ENCODE peak calls at places on chromosomes 1 and 21, in ten cellular contexts. One of them, this sample, is unnamed.

GRCh38 chr1:200837931-200838571 is 34.7 kb upstream of the GPR25 start:
- DNase-seq in endodermal cell: no peak
- DNase-seq in astrocyte: peak
- DNase-seq in neural crest cell: no peak
- DNase-seq in MCF 10A: peak
- DNase-seq in adrenal gland: no peak
- DNase-seq in lower lobe of right lung: no peak
- DNase-seq in RWPE1: peak
- DNase-seq in spleen: no peak
- DNase-seq in cardiac fibroblast: peak
- DNase-seq in this sample: peak

GRCh38 chr1:205663286-205663994 is 16.9 kb downstream of the SLC45A3 start:
- DNase-seq in endodermal cell: no peak
- DNase-seq in astrocyte: no peak
- DNase-seq in neural crest cell: no peak
- DNase-seq in MCF 10A: no peak
- DNase-seq in adrenal gland: no peak
- DNase-seq in lower lobe of right lung: no peak
- DNase-seq in RWPE1: no peak
- DNase-seq in spleen: no peak
- DNase-seq in cardiac fibroblast: no peak
- DNase-seq in this sample: no peak

GRCh38 chr1:155989242-155989991 is 11.1 kb upstream of the ARHGEF2 start:
- DNase-seq in endodermal cell: peak
- DNase-seq in astrocyte: no peak
- DNase-seq in neural crest cell: peak
- DNase-seq in MCF 10A: peak
- DNase-seq in adrenal gland: peak
- DNase-seq in lower lobe of right lung: peak
- DNase-seq in RWPE1: peak
- DNase-seq in spleen: peak
- DNase-seq in cardiac fibroblast: peak
- DNase-seq in this sample: peak

GRCh38 chr1:89842547-89843278 is 21.9 kb downstream of the LRRC8D start:
- DNase-seq in endodermal cell: no peak
- DNase-seq in astrocyte: peak
- DNase-seq in neural crest cell: no peak
- DNase-seq in MCF 10A: no peak
- DNase-seq in adrenal gland: peak
- DNase-seq in lower lobe of right lung: no peak
- DNase-seq in RWPE1: no peak
- DNase-seq in spleen: no peak
- DNase-seq in cardiac fibroblast: peak
- DNase-seq in this sample: no peak

GRCh38 chr1:112878321-112878720 is 77.7 kb downstream of the SLC16A1 start:
- DNase-seq in endodermal cell: peak
- DNase-seq in astrocyte: no peak
- DNase-seq in neural crest cell: no peak
- DNase-seq in MCF 10A: no peak
- DNase-seq in adrenal gland: no peak
- DNase-seq in lower lobe of right lung: no peak
- DNase-seq in RWPE1: no peak
- DNase-seq in spleen: no peak
- DNase-seq in cardiac fibroblast: no peak
- DNase-seq in this sample: no peak

GRCh38 chr1:36166136-36166535 is 10.2 kb downstream of the MAP7D1 start:
- DNase-seq in endodermal cell: no peak
- DNase-seq in astrocyte: no peak
- DNase-seq in neural crest cell: no peak
- DNase-seq in MCF 10A: no peak
- DNase-seq in adrenal gland: no peak
- DNase-seq in lower lobe of right lung: no peak
- DNase-seq in RWPE1: no peak
- DNase-seq in spleen: no peak
- DNase-seq in cardiac fibroblast: no peak
- DNase-seq in this sample: no peak

GRCh38 chr1:99727575-99728190 is 38.8 kb downstream of the FRRS1 start:
- DNase-seq in endodermal cell: peak
- DNase-seq in astrocyte: peak
- DNase-seq in neural crest cell: no peak
- DNase-seq in MCF 10A: peak
- DNase-seq in adrenal gland: no peak
- DNase-seq in lower lobe of right lung: no peak
- DNase-seq in RWPE1: no peak
- DNase-seq in spleen: no peak
- DNase-seq in cardiac fibroblast: peak
- DNase-seq in this sample: peak

GRCh38 chr1:78229344-78229743 is 183.6 kb downstream of the GIPC2 start:
- DNase-seq in endodermal cell: no peak
- DNase-seq in astrocyte: peak
- DNase-seq in neural crest cell: no peak
- DNase-seq in MCF 10A: peak
- DNase-seq in adrenal gland: no peak
- DNase-seq in lower lobe of right lung: no peak
- DNase-seq in RWPE1: peak
- DNase-seq in spleen: no peak
- DNase-seq in cardiac fibroblast: peak
- DNase-seq in this sample: peak

GRCh38 chr1:947958-948357 is 11.1 kb downstream of the NOC2L start:
- DNase-seq in endodermal cell: no peak
- DNase-seq in astrocyte: no peak
- DNase-seq in neural crest cell: no peak
- DNase-seq in MCF 10A: no peak
- DNase-seq in adrenal gland: no peak
- DNase-seq in lower lobe of right lung: no peak
- DNase-seq in RWPE1: no peak
- DNase-seq in spleen: no peak
- DNase-seq in cardiac fibroblast: no peak
- DNase-seq in this sample: no peak

GRCh38 chr21:43861716-43862115 is 3.3 kb upstream of the AGPAT3 start:
- DNase-seq in endodermal cell: no peak
- DNase-seq in astrocyte: no peak
- DNase-seq in neural crest cell: no peak
- DNase-seq in MCF 10A: no peak
- DNase-seq in adrenal gland: no peak
- DNase-seq in lower lobe of right lung: no peak
- DNase-seq in RWPE1: no peak
- DNase-seq in spleen: peak
- DNase-seq in cardiac fibroblast: no peak
- DNase-seq in this sample: no peak

GRCh38 chr1:41735587-41736290 is 183.0 kb downstream of the HIVEP3 start:
- DNase-seq in endodermal cell: no peak
- DNase-seq in astrocyte: no peak
- DNase-seq in neural crest cell: peak
- DNase-seq in MCF 10A: no peak
- DNase-seq in adrenal gland: peak
- DNase-seq in lower lobe of right lung: no peak
- DNase-seq in RWPE1: no peak
- DNase-seq in spleen: no peak
- DNase-seq in cardiac fibroblast: peak
- DNase-seq in this sample: no peak

GRCh38 chr1:11333631-11334030 is 60.6 kb downstream of the UBIAD1 start:
- DNase-seq in endodermal cell: peak
- DNase-seq in astrocyte: no peak
- DNase-seq in neural crest cell: no peak
- DNase-seq in MCF 10A: no peak
- DNase-seq in adrenal gland: no peak
- DNase-seq in lower lobe of right lung: no peak
- DNase-seq in RWPE1: no peak
- DNase-seq in spleen: no peak
- DNase-seq in cardiac fibroblast: no peak
- DNase-seq in this sample: no peak

GRCh38 chr1:85611856-85612255 is 31.3 kb downstream of the CCN1 start:
- DNase-seq in endodermal cell: no peak
- DNase-seq in astrocyte: peak
- DNase-seq in neural crest cell: no peak
- DNase-seq in MCF 10A: peak
- DNase-seq in adrenal gland: no peak
- DNase-seq in lower lobe of right lung: peak
- DNase-seq in RWPE1: peak
- DNase-seq in spleen: no peak
- DNase-seq in cardiac fibroblast: peak
- DNase-seq in this sample: peak

GRCh38 chr1:201385299-201385891 is 7.9 kb upstream of the TNNT2 start:
- DNase-seq in endodermal cell: peak
- DNase-seq in astrocyte: no peak
- DNase-seq in neural crest cell: peak
- DNase-seq in MCF 10A: peak
- DNase-seq in adrenal gland: peak
- DNase-seq in lower lobe of right lung: peak
- DNase-seq in RWPE1: peak
- DNase-seq in spleen: no peak
- DNase-seq in cardiac fibroblast: peak
- DNase-seq in this sample: no peak

GRCh38 chr1:94095744-94096469 is 25.0 kb downstream of the ABCA4 start:
- DNase-seq in endodermal cell: no peak
- DNase-seq in astrocyte: peak
- DNase-seq in neural crest cell: no peak
- DNase-seq in MCF 10A: no peak
- DNase-seq in adrenal gland: peak
- DNase-seq in lower lobe of right lung: no peak
- DNase-seq in RWPE1: no peak
- DNase-seq in spleen: no peak
- DNase-seq in cardiac fibroblast: peak
- DNase-seq in this sample: peak

GRCh38 chr1:160219062-160219929 is 14.1 kb downstream of the PEA15 start:
- DNase-seq in endodermal cell: peak
- DNase-seq in astrocyte: peak
- DNase-seq in neural crest cell: peak
- DNase-seq in MCF 10A: peak
- DNase-seq in adrenal gland: peak
- DNase-seq in lower lobe of right lung: no peak
- DNase-seq in RWPE1: peak
- DNase-seq in spleen: no peak
- DNase-seq in cardiac fibroblast: peak
- DNase-seq in this sample: peak

DNA sequence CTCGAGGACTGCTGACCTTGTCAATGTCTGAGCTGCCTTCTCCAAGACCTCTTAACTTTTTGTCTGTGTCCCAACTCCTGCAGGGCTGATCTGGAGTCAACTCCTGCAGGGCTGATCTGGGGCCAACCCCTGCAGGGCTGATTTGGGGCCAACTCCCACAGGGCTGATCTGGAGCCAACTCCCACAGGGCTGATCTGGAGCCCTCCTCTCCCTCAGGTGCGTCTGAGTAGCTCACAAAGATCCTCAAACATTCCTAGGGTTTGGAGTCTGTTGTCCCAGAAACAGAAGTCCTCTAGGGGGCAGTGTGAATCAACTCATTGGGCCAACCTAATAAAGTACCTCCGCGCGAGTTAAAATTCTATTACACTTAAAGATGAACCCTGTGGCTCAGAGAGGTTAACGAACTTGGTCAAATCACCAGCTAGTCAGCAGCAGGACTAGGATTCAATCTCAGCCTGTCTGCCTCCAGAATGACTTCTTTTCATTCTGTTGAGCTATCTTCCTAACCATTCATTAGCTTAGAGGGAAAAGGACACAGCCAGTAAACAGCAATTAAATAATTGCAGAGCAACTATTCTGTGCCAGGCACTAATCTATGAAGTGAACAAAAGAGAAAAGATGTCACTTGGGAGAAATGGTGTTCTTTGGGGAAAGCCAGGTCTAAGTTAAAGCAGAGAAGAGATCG is 17.2 kb upstream of the RLF start:
- DNase-seq in endodermal cell: peak
- DNase-seq in astrocyte: peak
- DNase-seq in neural crest cell: peak
- DNase-seq in MCF 10A: peak
- DNase-seq in adrenal gland: peak
- DNase-seq in lower lobe of right lung: no peak
- DNase-seq in RWPE1: peak
- DNase-seq in spleen: no peak
- DNase-seq in cardiac fibroblast: peak
- DNase-seq in this sample: peak
- TF ChIP-seq CTCF in endodermal cell: peak
- TF ChIP-seq CTCF in astrocyte: peak
- TF ChIP-seq CTCF in neural crest cell: peak
- TF ChIP-seq CTCF in MCF 10A: peak
- TF ChIP-seq CTCF in adrenal gland: peak
- TF ChIP-seq CTCF in lower lobe of right lung: peak
- TF ChIP-seq CTCF in RWPE1: peak
- TF ChIP-seq CTCF in spleen: peak
- TF ChIP-seq CTCF in cardiac fibroblast: peak
- TF ChIP-seq CTCF in this sample: peak

GRCh38 chr1:80217377-80217986 is 1211.0 kb upstream of the ADGRL4 start:
- DNase-seq in endodermal cell: peak
- DNase-seq in astrocyte: peak
- DNase-seq in neural crest cell: peak
- DNase-seq in MCF 10A: peak
- DNase-seq in adrenal gland: peak
- DNase-seq in lower lobe of right lung: no peak
- DNase-seq in RWPE1: peak
- DNase-seq in spleen: no peak
- DNase-seq in cardiac fibroblast: peak
- DNase-seq in this sample: peak
- TF ChIP-seq CTCF in endodermal cell: peak
- TF ChIP-seq CTCF in astrocyte: peak
- TF ChIP-seq CTCF in neural crest cell: peak
- TF ChIP-seq CTCF in MCF 10A: peak
- TF ChIP-seq CTCF in adrenal gland: peak
- TF ChIP-seq CTCF in lower lobe of right lung: peak
- TF ChIP-seq CTCF in RWPE1: peak
- TF ChIP-seq CTCF in spleen: no peak
- TF ChIP-seq CTCF in cardiac fibroblast: peak
- TF ChIP-seq CTCF in this sample: peak

DNA sequence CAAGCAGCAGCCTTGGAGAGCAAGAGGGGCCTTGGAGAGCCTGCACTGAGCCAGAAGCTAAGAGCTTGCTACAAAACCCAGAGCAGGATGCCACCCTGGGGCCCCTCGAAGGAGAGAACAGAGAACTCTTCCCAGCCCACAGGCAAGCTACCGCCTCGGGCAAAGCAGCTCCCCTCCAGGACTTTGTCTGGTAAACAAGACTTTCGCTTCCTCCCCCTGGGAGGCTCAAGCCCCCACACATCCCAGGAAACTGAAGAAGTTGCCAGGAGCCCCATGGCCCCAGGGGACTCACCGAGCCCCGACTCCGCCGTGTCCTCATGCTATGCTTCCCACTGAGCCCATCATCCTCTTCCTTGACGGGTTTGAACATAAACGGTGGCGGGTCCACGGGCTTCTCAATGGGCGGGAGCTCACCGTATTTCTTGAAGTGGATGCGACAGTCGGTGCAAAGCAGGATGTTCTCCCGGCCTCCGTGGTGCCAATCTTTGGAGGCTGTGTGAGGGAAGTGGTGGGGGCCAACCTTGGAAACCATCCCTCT is 45.9 kb downstream of the SLC45A1 start:
- DNase-seq in endodermal cell: no peak
- DNase-seq in astrocyte: no peak
- DNase-seq in neural crest cell: no peak
- DNase-seq in MCF 10A: no peak
- DNase-seq in adrenal gland: peak
- DNase-seq in lower lobe of right lung: no peak
- DNase-seq in RWPE1: no peak
- DNase-seq in spleen: no peak
- DNase-seq in cardiac fibroblast: no peak
- DNase-seq in this sample: no peak
- TF ChIP-seq CTCF in endodermal cell: no peak
- TF ChIP-seq CTCF in astrocyte: no peak
- TF ChIP-seq CTCF in neural crest cell: no peak
- TF ChIP-seq CTCF in MCF 10A: no peak
- TF ChIP-seq CTCF in adrenal gland: no peak
- TF ChIP-seq CTCF in lower lobe of right lung: no peak
- TF ChIP-seq CTCF in RWPE1: no peak
- TF ChIP-seq CTCF in spleen: no peak
- TF ChIP-seq CTCF in cardiac fibroblast: no peak
- TF ChIP-seq CTCF in this sample: no peak

GRCh38 chr21:29334717-29335428 is 36.2 kb downstream of the BACH1 start:
- DNase-seq in endodermal cell: no peak
- DNase-seq in astrocyte: peak
- DNase-seq in neural crest cell: no peak
- DNase-seq in MCF 10A: peak
- DNase-seq in adrenal gland: no peak
- DNase-seq in lower lobe of right lung: no peak
- DNase-seq in RWPE1: no peak
- DNase-seq in spleen: no peak
- DNase-seq in cardiac fibroblast: peak
- DNase-seq in this sample: peak
- TF ChIP-seq CTCF in endodermal cell: peak
- TF ChIP-seq CTCF in astrocyte: no peak
- TF ChIP-seq CTCF in neural crest cell: no peak
- TF ChIP-seq CTCF in MCF 10A: no peak
- TF ChIP-seq CTCF in adrenal gland: no peak
- TF ChIP-seq CTCF in lower lobe of right lung: no peak
- TF ChIP-seq CTCF in RWPE1: no peak
- TF ChIP-seq CTCF in spleen: no peak
- TF ChIP-seq CTCF in cardiac fibroblast: no peak
- TF ChIP-seq CTCF in this sample: peak

This sample was measured in HFFc6.